ENCODE peak calls at places on chromosomes 6 and 20, in five cellular contexts. S is A549, V is BJ, G is GM23248, E is NT2/D1. X is an unnamed sample.

GRCh38 chr6:116406678-116407345 is 36.1 kb downstream of the DSE start:
- DNase-seq in S (no peak), V (no peak), G (peak; percentile 71), E (no peak), X (no peak)

GRCh38 chr6:47519279-47519678 is 41.7 kb downstream of the CD2AP start:
- DNase-seq in S (peak; percentile 9), V (no peak), G (no peak), E (no peak), X (no peak)

GRCh38 chr6:105902401-105903031 is 183.6 kb upstream of the PRDM1 start:
- DNase-seq in S (no peak), V (peak; percentile 73), G (peak; percentile 82), E (no peak), X (no peak)

GRCh38 chr6:39602590-39603319 is 122.5 kb downstream of the KIF6 start:
- DNase-seq in S (no peak), V (no peak), G (no peak), E (no peak), X (no peak)

GRCh38 chr6:109424946-109425345 is 15.5 kb downstream of the PPIL6 start:
- DNase-seq in S (no peak), V (no peak), G (no peak), E (no peak), X (no peak)

GRCh38 chr6:169724554-169725269 is 412 bp upstream of the PHF10 start:
- DNase-seq in S (peak; percentile 38), V (no peak), G (peak; percentile 58), E (no peak), X (peak; percentile 40)

GRCh38 chr20:12928755-12929401 is 79.9 kb upstream of the SPTLC3 start:
- DNase-seq in S (peak; percentile 28), V (no peak), G (peak; percentile 84), E (no peak), X (no peak)

GRCh38 chr6:108518714-108519576 is 41.8 kb upstream of the FOXO3 start:
- DNase-seq in S (peak; percentile 42), V (no peak), G (peak; percentile 55), E (no peak), X (no peak)

GRCh38 chr6:44078795-44079671 is 48.2 kb downstream of the MRPL14 start:
- DNase-seq in S (peak; percentile 73), V (no peak), G (peak; percentile 74), E (no peak), X (peak; percentile 77)

GRCh38 chr20:31908424-31908823 is 38.0 kb downstream of the TTLL9 start:
- DNase-seq in S (no peak), V (no peak), G (no peak), E (no peak), X (no peak)

GRCh38 chr6:138184230-138184629 is 22.5 kb downstream of the ARFGEF3 start:
- DNase-seq in S (no peak), V (no peak), G (no peak), E (no peak), X (no peak)

GRCh38 chr6:99905209-99906106 is 88.6 kb downstream of the MCHR2 start:
- DNase-seq in S (peak; percentile 53), V (peak; percentile 15), G (peak; percentile 73), E (peak; percentile 15), X (no peak)

GRCh38 chr6:145155411-145155810 is 579.9 kb downstream of the EPM2A start:
- DNase-seq in S (no peak), V (no peak), G (peak; percentile 51), E (no peak), X (no peak)

GRCh38 chr6:170129691-170130171 is 161.1 kb downstream of the DLL1 start:
- DNase-seq in S (no peak), V (no peak), G (peak; percentile 29), E (no peak), X (no peak)

GRCh38 chr20:12941025-12941424 is 67.7 kb upstream of the SPTLC3 start:
- DNase-seq in S (no peak), V (no peak), G (no peak), E (no peak), X (no peak)

GRCh38 chr6:90289902-90290301 is 6.7 kb downstream of the BACH2 start:
- DNase-seq in S (no peak), V (no peak), G (no peak), E (no peak), X (no peak)

GRCh38 chr6:3457710-3458605 is 1.1 kb upstream of the SLC22A23 start:
- DNase-seq in S (peak; percentile 63), V (no peak), G (peak; percentile 27), E (no peak), X (peak; percentile 77)

GRCh38 chr6:31356946-31357466 is at the start of gene HLA-B:
- DNase-seq in S (peak; percentile 33), V (peak; percentile 49), G (peak; percentile 88), E (peak; percentile 39), X (peak; percentile 77)

GRCh38 chr6:21588812-21589811 is 4.4 kb upstream of the SOX4 start:
- DNase-seq in S (peak; percentile 81), V (peak; percentile 63), G (peak; percentile 92), E (no peak), X (peak; percentile 85)

GRCh38 chr20:62716198-62716940 is 7.7 kb downstream of the NTSR1 start:
- DNase-seq in S (no peak), V (no peak), G (peak; percentile 18), E (no peak), X (no peak)

GRCh38 chr20:53980101-53980500 is 90.3 kb downstream of the BCAS1 start:
- DNase-seq in S (no peak), V (no peak), G (no peak), E (no peak), X (no peak)

GRCh38 chr6:22399693-22400092 is 102.9 kb upstream of the PRL start:
- DNase-seq in S (peak; percentile 8), V (no peak), G (peak; percentile 55), E (no peak), X (no peak)

GRCh38 chr6:49423817-49424216 is 39.2 kb downstream of the MMUT start:
- DNase-seq in S (peak; percentile 4), V (no peak), G (peak; percentile 16), E (no peak), X (no peak)

GRCh38 chr6:47628448-47629272 is 69.7 kb upstream of the ADGRF4 start:
- DNase-seq in S (no peak), V (no peak), G (no peak), E (no peak), X (no peak)

GRCh38 chr20:9839626-9840025 is 750 bp upstream of the PAK5 start:
- DNase-seq in S (no peak), V (no peak), G (no peak), E (no peak), X (peak; percentile 55)

GRCh38 chr6:101312652-101313051 is 80.9 kb upstream of the GRIK2 start:
- DNase-seq in S (no peak), V (no peak), G (no peak), E (no peak), X (no peak)

GRCh38 chr6:112085666-112086065 is 1.6 kb downstream of the TUBE1 start:
- DNase-seq in S (no peak), V (no peak), G (no peak), E (no peak), X (no peak)

GRCh38 chr20:51510961-51511360 is 31.6 kb downstream of the NFATC2 start:
- DNase-seq in S (no peak), V (no peak), G (no peak), E (no peak), X (no peak)

GRCh38 chr6:5529733-5530132 is 268.4 kb downstream of the FARS2 start:
- DNase-seq in S (no peak), V (no peak), G (peak; percentile 43), E (no peak), X (no peak)

GRCh38 chr6:158939255-158940170 is 60.5 kb downstream of the RSPH3 start:
- DNase-seq in S (no peak), V (no peak), G (peak; percentile 16), E (no peak), X (no peak)
- H3K4me3 ChIP-seq in S (peak overlapping the region; percentile 24), V (peak overlapping the region; percentile 24), G (peak overlapping the region; percentile 66), E (no peak overlapping the region), X (peak overlapping the region; percentile 16)

DNA sequence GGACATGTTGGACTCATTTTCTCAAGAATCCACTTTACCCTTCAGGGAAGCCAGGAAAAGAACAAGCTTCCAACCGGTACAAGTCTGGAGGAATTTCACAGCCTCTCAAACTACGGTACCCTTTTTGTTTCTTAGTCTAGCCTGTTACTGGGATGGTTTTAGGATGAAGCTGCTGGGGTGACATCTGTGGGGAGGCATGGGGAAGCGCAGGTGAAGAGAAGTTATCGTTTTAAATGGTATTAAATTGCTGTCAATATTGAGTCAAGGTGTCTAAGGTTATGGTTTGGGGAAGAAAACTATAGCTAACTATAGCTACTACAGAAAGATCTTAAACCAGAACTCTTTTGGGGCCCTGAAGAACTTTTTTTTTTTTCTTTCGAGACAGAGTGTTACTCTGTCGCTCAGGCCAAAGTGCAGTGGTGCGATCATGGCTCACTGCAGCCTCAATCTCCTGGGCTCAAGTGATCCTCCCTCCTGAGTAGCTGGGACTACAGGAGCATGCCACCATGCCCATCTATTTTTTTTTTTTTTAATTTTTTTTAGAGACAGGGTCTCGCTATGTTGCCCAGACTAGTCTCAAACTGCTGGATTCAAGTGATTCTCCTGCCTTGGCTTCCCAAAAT is 128.7 kb downstream of the RIN2 start:
- DNase-seq in S (peak; percentile 76), V (no peak), G (no peak), E (no peak), X (no peak)
- H3K4me3 ChIP-seq in S (peak overlapping the region; percentile 31), V (no peak overlapping the region), G (peak overlapping the region; percentile 45), E (no peak overlapping the region), X (no peak overlapping the region)

GRCh38 chr6:142079130-142079529 is 53.6 kb upstream of the GJE1 start:
- DNase-seq in S (no peak), V (no peak), G (no peak), E (no peak), X (no peak)
- H3K4me3 ChIP-seq in S (no peak overlapping the region), V (no peak overlapping the region), G (no peak overlapping the region), E (no peak overlapping the region), X (no peak overlapping the region)

DNA sequence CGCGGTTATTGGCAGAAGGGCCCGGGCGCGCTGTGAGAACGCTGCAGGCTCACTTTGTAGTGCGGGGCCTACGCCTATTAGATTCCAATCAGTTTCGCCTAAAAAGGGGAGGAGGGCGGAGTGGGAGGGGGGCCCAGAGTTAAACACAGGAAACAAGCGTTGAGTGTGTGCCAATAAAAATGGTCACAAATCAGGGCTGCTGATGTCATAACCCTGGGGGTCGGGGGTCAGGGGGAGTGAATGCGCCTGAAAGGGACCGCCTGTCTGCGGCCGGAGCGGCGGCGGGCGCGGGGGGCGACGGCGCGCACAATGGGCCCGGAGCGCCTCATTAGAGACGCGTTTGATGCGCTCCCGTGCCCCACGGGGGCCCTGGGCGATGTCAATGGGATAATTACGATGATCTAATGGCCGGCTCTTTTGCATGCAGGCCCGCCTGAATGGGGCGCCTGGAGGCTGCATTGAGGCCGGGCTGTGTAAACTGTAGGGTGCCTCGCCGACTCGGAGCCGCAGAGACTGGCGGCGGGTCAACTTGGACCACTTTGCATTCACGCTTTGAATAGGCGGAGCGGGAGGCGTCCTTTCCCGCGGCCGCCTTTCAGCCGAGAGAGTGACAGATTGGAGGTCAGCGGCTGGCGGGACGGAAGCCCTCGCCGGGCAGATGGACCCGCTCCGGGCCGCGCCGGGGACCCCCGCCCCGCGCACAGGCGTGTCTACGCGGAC is 296.0 kb downstream of the TFAP2C start:
- DNase-seq in S (no peak), V (no peak), G (peak; percentile 54), E (peak; percentile 96), X (no peak)
- H3K4me3 ChIP-seq in S (peak overlapping the region; percentile 50), V (no peak overlapping the region), G (peak overlapping the region; percentile 68), E (peak overlapping the region; percentile 51), X (peak overlapping the region; percentile 10)

DNA sequence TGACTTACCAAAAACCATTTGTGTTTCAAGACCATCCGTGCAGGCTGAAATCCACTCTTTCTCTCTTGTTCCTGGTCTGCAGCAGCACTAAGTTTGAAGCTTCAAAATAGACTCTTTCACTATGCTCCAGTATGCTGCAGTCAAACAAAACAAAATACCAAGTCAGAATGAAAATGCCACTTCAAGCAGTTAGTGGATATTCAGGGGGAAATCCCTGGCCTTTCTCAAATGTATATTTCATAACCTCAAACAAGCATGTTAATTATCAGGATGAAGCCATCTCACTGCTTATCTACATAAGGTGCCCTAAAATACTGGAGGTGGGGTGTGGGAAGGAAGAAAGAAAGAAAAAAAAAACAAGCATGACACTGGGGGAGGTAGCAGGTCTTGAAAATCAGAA is 103.5 kb downstream of the ATXN1 start:
- DNase-seq in S (no peak), V (no peak), G (no peak), E (no peak), X (no peak)
- H3K4me3 ChIP-seq in S (no peak overlapping the region), V (no peak overlapping the region), G (no peak overlapping the region), E (no peak overlapping the region), X (no peak overlapping the region)